ENCODE peak calls at places on chromosomes 2 and 18, in nine cellular contexts. F is spleen; P is GM04504; J is GM10248; R is NCI-H1694 treated with DMSO at 0.1 percent for 48 hours; M is stimulated activated CD4-positive, alpha-beta T cell treated with anti-CD3 and anti-CD28 coated beads, Interleukin-15, amount 100 ng/mL, for 1 hour; W is Peyer's patch; D is iPS-NIHi11; E is IMR-90. S is an unnamed sample.
A peak's percentile ranks its signal among the peaks of the same experiment; 100 is the strongest.

GRCh38 chr2:182868049-182868422 is 1.6 kb upstream of the FRZB start:
- DNase-seq in F (no peak), P (no peak), J (peak; percentile 11), R (peak; percentile 27), M (no peak), W (no peak), D (peak; percentile 24), E (no peak), S (no peak)

GRCh38 chr2:9656270-9656766 is 25.5 kb upstream of the YWHAQ start:
- DNase-seq in F (no peak), P (peak; percentile 94), J (peak; percentile 84), R (no peak), M (no peak), W (no peak), D (peak; percentile 39), E (peak; percentile 97), S (no peak)

GRCh38 chr18:13597068-13597467 is 129.3 kb downstream of the FAM210A start:
- DNase-seq in F (no peak), P (no peak), J (no peak), R (no peak), M (no peak), W (no peak), D (no peak), E (no peak), S (no peak)

GRCh38 chr2:210481601-210482124 is 5.1 kb upstream of the LANCL1 start:
- DNase-seq in F (no peak), P (no peak), J (no peak), R (no peak), M (no peak), W (no peak), D (no peak), E (peak; percentile 5), S (peak; percentile 10)

GRCh38 chr18:11407900-11408299 is 201.5 kb upstream of the SLC35G4 start:
- DNase-seq in F (no peak), P (peak; percentile 58), J (no peak), R (no peak), M (no peak), W (no peak), D (no peak), E (peak; percentile 51), S (no peak)

GRCh38 chr2:46416739-46417403 is 62.5 kb upstream of the TMEM247 start:
- DNase-seq in F (no peak), P (no peak), J (no peak), R (no peak), M (no peak), W (no peak), D (no peak), E (peak; percentile 36), S (no peak)

GRCh38 chr2:135494503-135494902 is 36.5 kb downstream of the ZRANB3 start:
- DNase-seq in F (no peak), P (no peak), J (no peak), R (no peak), M (no peak), W (no peak), D (no peak), E (peak; percentile 40), S (no peak)

GRCh38 chr2:187008111-187008510 is 159.1 kb upstream of the ZSWIM2 start:
- DNase-seq in F (no peak), P (no peak), J (no peak), R (no peak), M (no peak), W (no peak), D (no peak), E (peak; percentile 43), S (no peak)

GRCh38 chr18:59047992-59048363 is 91.7 kb upstream of the SEC11C start:
- DNase-seq in F (peak; percentile 51), P (no peak), J (no peak), R (no peak), M (no peak), W (peak; percentile 22), D (no peak), E (no peak), S (no peak)

GRCh38 chr18:75546964-75547363 is 119.5 kb upstream of the SMIM21 start:
- DNase-seq in F (no peak), P (no peak), J (no peak), R (no peak), M (no peak), W (no peak), D (no peak), E (no peak), S (peak; percentile 34)

GRCh38 chr2:165015052-165015642 is 59.8 kb upstream of the SLC38A11 start:
- DNase-seq in F (peak; percentile 80), P (peak; percentile 21), J (peak; percentile 54), R (peak; percentile 82), M (peak; percentile 20), W (peak; percentile 85), D (peak; percentile 69), E (peak; percentile 59), S (peak; percentile 75)

GRCh38 chr18:74501386-74501785 is 5.2 kb downstream of the CNDP2 start:
- DNase-seq in F (no peak), P (no peak), J (no peak), R (no peak), M (no peak), W (peak; percentile 47), D (no peak), E (no peak), S (no peak)

GRCh38 chr2:210428415-210429179 is 48.0 kb downstream of the LANCL1 start:
- DNase-seq in F (no peak), P (no peak), J (no peak), R (no peak), M (no peak), W (no peak), D (no peak), E (peak; percentile 6), S (no peak)

GRCh38 chr2:181766129-181766528 is 85.8 kb upstream of the NEUROD1 start:
- DNase-seq in F (no peak), P (no peak), J (no peak), R (no peak), M (no peak), W (no peak), D (no peak), E (no peak), S (no peak)

GRCh38 chr2:207750876-207751275 is 18.8 kb downstream of the FZD5 start:
- DNase-seq in F (no peak), P (no peak), J (no peak), R (no peak), M (no peak), W (no peak), D (no peak), E (no peak), S (no peak)

GRCh38 chr2:86396304-86396785 is 44.8 kb upstream of the KDM3A start:
- DNase-seq in F (no peak), P (no peak), J (no peak), R (peak; percentile 51), M (no peak), W (peak; percentile 70), D (peak; percentile 44), E (peak; percentile 20), S (peak; percentile 33)

GRCh38 chr2:128305555-128306080 is 13.1 kb downstream of the HS6ST1 start:
- DNase-seq in F (peak; percentile 74), P (no peak), J (peak; percentile 59), R (peak; percentile 71), M (no peak), W (no peak), D (no peak), E (peak; percentile 75), S (no peak)

GRCh38 chr2:124778076-124778475 is 753.0 kb downstream of the CNTNAP5 start:
- DNase-seq in F (no peak), P (no peak), J (no peak), R (no peak), M (no peak), W (no peak), D (no peak), E (peak; percentile 46), S (no peak)

GRCh38 chr2:236982693-236983092 is 103.0 kb upstream of the COPS8 start:
- DNase-seq in F (no peak), P (no peak), J (no peak), R (no peak), M (no peak), W (no peak), D (no peak), E (no peak), S (no peak)

GRCh38 chr2:136247204-136247990 is 129.4 kb upstream of the CXCR4 start:
- DNase-seq in F (no peak), P (no peak), J (no peak), R (peak; percentile 33), M (no peak), W (no peak), D (no peak), E (no peak), S (no peak)

S was measured in WTC11.